ENCODE peak calls at places on chromosomes 11 and 22, in six cellular contexts. E is HEK293T, N is HCT116, Q is HepG2, S is H1, D is K562. C is an unnamed sample.

GRCh38 chr11:117259417-117259816 is 26.9 kb downstream of the RNF214 start:
- DNase-seq in E (no peak), N (no peak), Q (no peak), S (no peak), D (no peak), C (no peak)

GRCh38 chr22:39244073-39244495 is 698 bp downstream of the PDGFB start:
- DNase-seq in E (no peak), N (no peak), Q (no peak), S (peak), D (no peak), C (no peak)

GRCh38 chr11:1765871-1766718 is 2.4 kb upstream of the CTSD start:
- DNase-seq in E (no peak), N (no peak), Q (no peak), S (peak), D (peak), C (peak)

GRCh38 chr11:67006029-67006884 is 16.7 kb upstream of the SYT12 start:
- DNase-seq in E (peak), N (peak), Q (peak), S (peak), D (peak), C (peak)

GRCh38 chr11:45165806-45166603 is 19.6 kb downstream of the PRDM11 start:
- DNase-seq in E (no peak), N (no peak), Q (no peak), S (no peak), D (no peak), C (no peak)

GRCh38 chr11:7906481-7906880 is 24.6 kb downstream of the OR10A6 start:
- DNase-seq in E (no peak), N (no peak), Q (no peak), S (no peak), D (no peak), C (no peak)

GRCh38 chr22:23263651-23264555 is 83.6 kb downstream of the BCR start:
- DNase-seq in E (no peak), N (no peak), Q (no peak), S (no peak), D (no peak), C (no peak)

GRCh38 chr11:122665882-122666281 is 10.4 kb downstream of the UBASH3B start:
- DNase-seq in E (no peak), N (no peak), Q (no peak), S (no peak), D (no peak), C (no peak)

GRCh38 chr11:14300661-14301304 is 58.2 kb downstream of the RRAS2 start:
- DNase-seq in E (peak), N (peak), Q (peak), S (no peak), D (peak), C (peak)

GRCh38 chr22:19832476-19833108 is 22.1 kb downstream of the GNB1L start:
- DNase-seq in E (no peak), N (no peak), Q (no peak), S (peak), D (no peak), C (no peak)

GRCh38 chr11:106988151-106988806 is 30.0 kb downstream of the GUCY1A2 start:
- DNase-seq in E (no peak), N (no peak), Q (no peak), S (no peak), D (no peak), C (no peak)
- TF ChIP-seq SP1 in E (no peak), N (no peak), Q (no peak), S (no peak), D (no peak), C (no peak)

DNA sequence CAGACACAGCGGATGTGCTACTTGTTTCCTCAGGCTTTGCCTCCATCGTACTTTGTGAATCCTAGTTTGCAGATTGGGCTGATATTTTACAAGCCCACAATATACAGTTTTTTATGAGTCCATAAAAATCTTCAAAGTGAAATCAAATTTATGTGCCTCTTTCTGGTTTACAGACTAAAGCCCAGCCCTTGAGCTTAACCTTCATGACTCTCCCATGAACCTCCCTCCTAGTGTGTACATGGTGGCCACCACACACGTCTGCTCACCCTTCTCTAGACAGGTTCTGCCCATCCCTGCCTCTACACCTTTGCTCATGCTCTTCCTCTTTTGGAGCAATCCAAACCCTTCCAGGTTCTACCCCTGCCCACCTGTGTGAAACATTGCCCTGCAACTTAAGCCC is 129.4 kb downstream of the TENM4 start:
- DNase-seq in E (no peak), N (no peak), Q (no peak), S (no peak), D (no peak), C (no peak)
- TF ChIP-seq SP1 in E (no peak), N (no peak), Q (no peak), S (no peak), D (no peak), C (no peak)

DNA sequence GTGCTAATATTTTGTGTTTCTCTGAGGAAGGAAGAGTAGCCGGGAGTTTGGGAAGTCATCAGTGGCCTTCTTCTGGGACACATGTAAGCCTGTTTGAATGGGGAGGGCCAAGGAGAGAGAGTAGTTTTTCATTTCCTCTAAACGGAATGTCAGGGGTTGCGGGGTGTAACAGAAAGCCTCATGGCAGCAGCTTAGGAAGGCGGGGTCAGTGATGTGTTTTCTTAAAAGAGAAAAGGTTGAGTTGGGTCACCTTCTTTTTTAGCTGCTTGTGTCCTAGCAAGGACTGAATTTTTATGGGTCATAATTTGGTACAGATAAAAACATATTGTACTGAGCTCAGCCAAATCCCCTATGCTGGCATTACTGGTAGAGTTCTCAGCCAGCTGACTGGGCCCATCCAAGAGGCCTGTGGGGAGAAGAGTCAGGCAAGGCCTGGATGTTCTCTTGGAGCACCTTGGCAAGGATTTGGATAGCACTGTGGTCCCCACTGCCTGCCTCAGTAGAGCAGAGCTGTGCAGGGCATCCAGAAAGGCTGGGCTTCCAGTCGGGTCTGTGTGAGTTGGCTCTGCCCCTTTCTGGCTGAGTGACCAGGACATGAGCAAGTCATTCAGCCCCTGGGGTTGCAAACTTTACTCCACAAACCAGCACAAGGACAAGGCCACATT is 29.4 kb upstream of the NAV2 start:
- DNase-seq in E (no peak), N (no peak), Q (no peak), S (no peak), D (no peak), C (no peak)
- TF ChIP-seq SP1 in E (no peak), N (no peak), Q (no peak), S (no peak), D (no peak), C (no peak)

DNA sequence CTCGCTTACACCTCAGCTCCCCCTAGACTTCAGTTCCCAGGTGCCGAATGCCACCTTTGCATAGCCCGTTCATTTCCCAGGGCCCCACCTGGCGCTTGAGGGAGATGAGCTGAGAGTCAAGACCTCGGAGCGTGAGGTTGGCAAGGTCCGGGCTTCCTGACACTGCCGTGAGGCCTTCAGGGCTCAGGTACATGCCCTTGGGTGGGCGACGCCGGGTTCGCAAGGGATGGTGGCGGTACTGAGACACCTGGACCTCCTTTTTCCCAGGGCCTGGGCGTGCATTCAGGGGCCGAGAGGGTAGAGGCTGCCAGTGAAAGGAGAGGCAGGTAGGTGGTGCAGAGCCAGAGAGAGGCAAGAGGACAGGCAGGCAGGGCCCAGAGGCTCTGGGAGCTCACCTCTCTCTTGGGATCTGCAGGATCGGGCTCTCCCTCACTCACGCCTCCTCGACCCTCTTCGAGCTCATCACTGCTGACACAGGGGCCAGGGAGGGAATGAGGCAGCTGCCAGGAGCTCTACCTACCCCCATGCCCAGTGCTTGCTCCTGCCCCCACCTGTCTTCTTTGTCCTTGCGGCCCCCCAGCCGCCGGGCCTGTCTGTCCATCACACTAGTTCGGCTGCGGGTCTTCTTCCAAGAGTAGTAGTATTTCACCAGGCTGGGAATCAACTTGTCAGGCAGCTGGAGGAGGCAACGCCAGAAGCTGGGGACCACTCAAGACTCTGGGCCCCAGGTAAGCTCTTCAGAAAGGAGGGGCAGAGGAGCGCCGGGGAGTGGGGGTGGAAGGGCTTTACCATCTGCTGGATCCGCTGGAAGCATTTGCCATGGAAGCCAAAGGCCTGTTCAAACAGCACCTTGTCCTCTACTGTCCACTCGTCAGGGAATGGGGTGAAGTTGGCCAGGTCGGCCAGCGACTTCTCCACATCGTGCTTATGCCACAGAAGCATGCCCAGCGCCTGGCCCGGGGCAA is 2.8 kb downstream of the RCOR2 start:
- DNase-seq in E (no peak), N (no peak), Q (no peak), S (no peak), D (no peak), C (no peak)
- TF ChIP-seq SP1 in E (no peak), N (no peak), Q (no peak), S (no peak), D (no peak), C (no peak)

GRCh38 chr11:70604221-70604620 is 205.9 kb downstream of the CTTN start:
- DNase-seq in E (no peak), N (no peak), Q (no peak), S (no peak), D (no peak), C (no peak)
- TF ChIP-seq SP1 in E (no peak), N (no peak), Q (no peak), S (no peak), D (no peak), C (no peak)

DNA sequence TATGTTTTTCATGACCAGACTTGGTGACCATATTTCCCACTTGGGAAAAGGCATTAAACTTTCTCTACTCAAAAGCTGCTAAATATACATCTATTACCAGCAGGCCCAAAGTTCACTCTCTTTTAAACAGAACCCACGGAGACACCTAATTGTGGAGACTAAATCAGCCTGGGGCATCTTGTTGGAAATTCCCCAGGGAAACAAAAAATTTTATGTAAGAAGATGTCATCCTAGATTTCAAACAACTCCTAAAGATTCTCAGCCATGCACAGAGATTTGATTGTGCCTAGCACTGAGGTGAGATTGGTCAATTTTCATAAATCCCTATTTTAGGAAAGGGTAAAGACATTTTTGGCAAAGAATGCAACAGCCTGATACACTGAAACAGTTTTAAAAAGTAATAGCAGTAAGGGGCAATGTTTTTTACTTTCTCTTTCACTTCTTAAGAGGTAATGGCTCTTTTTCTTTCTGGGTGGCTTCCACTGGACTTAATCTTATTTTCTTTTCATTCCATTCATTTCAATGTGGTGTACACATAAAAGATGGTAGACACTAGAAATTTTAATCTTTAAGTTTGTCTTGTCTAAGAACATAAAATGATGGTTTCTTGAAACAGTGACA is 9.6 kb downstream of the OR52N2 start:
- DNase-seq in E (no peak), N (no peak), Q (no peak), S (no peak), D (no peak), C (no peak)
- TF ChIP-seq SP1 in E (no peak), N (no peak), Q (no peak), S (no peak), D (no peak), C (no peak)

GRCh38 chr11:61354208-61354607 is 7.5 kb downstream of the CYB561A3 start:
- DNase-seq in E (no peak), N (no peak), Q (no peak), S (no peak), D (no peak), C (no peak)
- TF ChIP-seq SP1 in E (no peak), N (no peak), Q (no peak), S (no peak), D (no peak), C (no peak)

GRCh38 chr22:44758354-44758969 is 6.1 kb downstream of the ARHGAP8 start:
- DNase-seq in E (no peak), N (no peak), Q (no peak), S (no peak), D (no peak), C (no peak)
- TF ChIP-seq SP1 in E (no peak), N (no peak), Q (no peak), S (no peak), D (no peak), C (no peak)

DNA sequence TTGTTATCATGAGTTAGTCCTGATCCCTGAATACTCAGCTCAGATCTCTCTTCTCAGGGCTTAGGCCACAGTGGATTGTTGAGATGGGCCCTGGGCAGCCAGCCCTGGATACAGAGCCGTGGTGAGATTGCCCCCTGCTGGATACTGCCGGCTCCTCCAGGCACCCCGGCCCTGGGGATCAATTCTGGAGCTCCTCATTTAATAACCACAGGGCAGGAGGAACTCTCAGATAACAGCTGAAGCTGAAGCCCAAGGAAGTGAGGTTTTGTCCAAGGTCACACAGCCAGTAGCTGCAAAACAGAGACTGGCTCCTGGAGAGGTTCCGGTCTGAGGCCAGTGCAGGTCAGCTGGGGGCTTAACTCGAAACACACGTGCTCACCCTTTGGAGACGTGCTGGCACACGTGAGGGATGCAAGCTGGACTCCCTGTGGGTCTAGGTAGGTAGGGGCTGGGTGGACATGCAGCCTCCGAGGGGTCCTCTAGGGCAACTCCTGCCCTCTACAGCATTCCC is 16.0 kb downstream of the USH1C start:
- DNase-seq in E (peak), N (no peak), Q (peak), S (peak), D (peak), C (peak)
- TF ChIP-seq SP1 in E (no peak), N (no peak), Q (no peak), S (no peak), D (no peak), C (no peak)

DNA sequence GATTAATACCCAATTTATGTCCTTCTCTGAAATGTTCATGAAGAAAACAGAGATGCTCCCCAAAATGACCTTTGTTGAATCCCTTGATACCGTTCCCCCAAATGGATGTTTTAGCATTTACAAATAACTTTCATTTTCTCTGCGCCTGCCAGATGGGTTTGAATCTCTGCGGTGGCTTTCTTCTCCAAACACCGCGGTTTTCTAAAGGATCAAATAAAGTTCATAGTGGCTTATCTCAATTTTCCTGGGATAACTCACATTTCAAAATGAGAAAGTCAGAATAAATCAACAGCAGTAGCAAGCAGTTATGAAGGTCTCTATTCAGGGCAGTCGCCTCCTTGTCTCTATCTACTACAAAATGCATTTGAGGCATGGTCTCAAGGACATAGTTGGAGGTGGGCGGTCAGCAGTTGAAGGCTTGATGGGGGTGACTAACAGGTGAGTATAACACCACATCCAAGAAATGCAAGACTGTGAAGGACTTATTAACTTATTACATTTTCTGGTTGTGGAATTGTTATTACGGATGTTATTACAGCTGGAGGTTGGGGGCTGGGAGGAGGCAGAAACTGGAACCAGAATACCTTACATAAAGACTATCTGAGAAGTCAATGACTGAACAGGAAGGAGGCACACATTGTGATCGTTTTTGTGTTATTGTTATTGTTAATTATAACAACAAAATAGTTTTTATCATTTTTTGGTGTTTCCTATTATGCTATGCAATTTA is 1513.3 kb downstream of the FAM181B start:
- DNase-seq in E (no peak), N (no peak), Q (no peak), S (no peak), D (no peak), C (no peak)
- TF ChIP-seq SP1 in E (no peak), N (no peak), Q (no peak), S (no peak), D (no peak), C (no peak)